ENCODE peak calls at places on chromosomes 13 and 19, in nine cellular contexts. G, K, D, E, T, Y, F, W and J are unnamed samples.

GRCh38 chr13:98581971-98582702 is 5.2 kb upstream of the STK24 start:
- ATAC-seq in G (no peak), K (peak), D (no peak), E (no peak), T (peak), Y (peak), F (no peak), W (peak), J (no peak)

GRCh38 chr19:48795855-48796142 is 15.0 kb downstream of the BCAT2 start:
- ATAC-seq in G (peak), K (no peak), D (peak), E (peak), T (no peak), Y (no peak), F (no peak), W (peak), J (no peak)

GRCh38 chr19:55638864-55639359 is 1.9 kb upstream of the ZNF580 start:
- ATAC-seq in G (no peak), K (no peak), D (no peak), E (no peak), T (no peak), Y (no peak), F (no peak), W (no peak), J (no peak)

GRCh38 chr13:40259899-40260298 is 406.5 kb downstream of the FOXO1 start:
- ATAC-seq in G (peak), K (no peak), D (no peak), E (peak), T (no peak), Y (no peak), F (no peak), W (no peak), J (no peak)

GRCh38 chr13:108283110-108283509 is 13.6 kb downstream of the TNFSF13B start:
- ATAC-seq in G (no peak), K (no peak), D (no peak), E (no peak), T (no peak), Y (no peak), F (no peak), W (no peak), J (no peak)

GRCh38 chr19:35937345-35938281 is 1.4 kb downstream of the LRFN3 start:
- ATAC-seq in G (peak), K (no peak), D (peak), E (no peak), T (no peak), Y (no peak), F (no peak), W (no peak), J (peak)

GRCh38 chr13:25973576-25973975 is 78.2 kb downstream of the SHISA2 start:
- ATAC-seq in G (no peak), K (no peak), D (no peak), E (no peak), T (peak), Y (peak), F (peak), W (no peak), J (no peak)

GRCh38 chr13:99856021-99856420 is 115.5 kb downstream of the ZIC5 start:
- ATAC-seq in G (no peak), K (no peak), D (no peak), E (no peak), T (no peak), Y (no peak), F (no peak), W (no peak), J (no peak)

GRCh38 chr13:66353664-66354063 is 876.5 kb downstream of the PCDH9 start:
- ATAC-seq in G (no peak), K (no peak), D (no peak), E (no peak), T (no peak), Y (no peak), F (no peak), W (peak), J (no peak)

GRCh38 chr19:12828494-12828893 is 5.9 kb downstream of the RTBDN start:
- ATAC-seq in G (no peak), K (peak), D (no peak), E (no peak), T (peak), Y (peak), F (no peak), W (no peak), J (peak)

GRCh38 chr19:13765395-13766094 is 1.2 kb downstream of the MRI1 start:
- ATAC-seq in G (no peak), K (peak), D (peak), E (no peak), T (no peak), Y (no peak), F (no peak), W (no peak), J (no peak)

GRCh38 chr13:40170982-40171381 is 495.5 kb downstream of the FOXO1 start:
- ATAC-seq in G (peak), K (peak), D (no peak), E (no peak), T (peak), Y (peak), F (no peak), W (no peak), J (peak)

GRCh38 chr19:17841371-17841809 is 6.4 kb downstream of the JAK3 start:
- ATAC-seq in G (peak), K (no peak), D (peak), E (peak), T (no peak), Y (no peak), F (no peak), W (peak), J (no peak)

GRCh38 chr19:4415352-4415751 is 12.9 kb downstream of the CHAF1A start:
- ATAC-seq in G (no peak), K (no peak), D (no peak), E (no peak), T (no peak), Y (no peak), F (no peak), W (peak), J (no peak)

GRCh38 chr13:53068841-53069520 is 40.4 kb downstream of the OLFM4 start:
- ATAC-seq in G (peak), K (no peak), D (no peak), E (no peak), T (no peak), Y (no peak), F (no peak), W (no peak), J (no peak)

GRCh38 chr19:1156305-1156801 is 17.7 kb downstream of the SBNO2 start:
- ATAC-seq in G (no peak), K (no peak), D (peak), E (no peak), T (no peak), Y (no peak), F (no peak), W (peak), J (no peak)

GRCh38 chr13:59439776-59440428 is 723.8 kb downstream of the DIAPH3 start:
- ATAC-seq in G (no peak), K (no peak), D (no peak), E (no peak), T (no peak), Y (no peak), F (no peak), W (no peak), J (no peak)

GRCh38 chr13:21053231-21053630 is 8.2 kb downstream of the LATS2 start:
- ATAC-seq in G (no peak), K (peak), D (no peak), E (no peak), T (no peak), Y (peak), F (peak), W (no peak), J (no peak)

GRCh38 chr19:15324791-15325519 is 7.4 kb downstream of the BRD4 start:
- ATAC-seq in G (peak), K (no peak), D (peak), E (no peak), T (peak), Y (peak), F (peak), W (peak), J (no peak)

GRCh38 chr13:109910131-109910530 is 123.7 kb upstream of the IRS2 start:
- ATAC-seq in G (no peak), K (no peak), D (no peak), E (no peak), T (no peak), Y (no peak), F (no peak), W (no peak), J (no peak)

GRCh38 chr19:35044317-35045117 is 3.0 kb downstream of the HPN start:
- ATAC-seq in G (no peak), K (peak), D (peak), E (no peak), T (no peak), Y (no peak), F (no peak), W (no peak), J (no peak)

GRCh38 chr13:40629678-40630384 is 36.6 kb downstream of the FOXO1 start:
- ATAC-seq in G (peak), K (no peak), D (no peak), E (peak), T (peak), Y (no peak), F (no peak), W (peak), J (peak)

GRCh38 chr19:45752639-45753038 is 16.4 kb downstream of the SIX5 start:
- ATAC-seq in G (no peak), K (peak), D (no peak), E (no peak), T (no peak), Y (no peak), F (no peak), W (no peak), J (no peak)

GRCh38 chr13:41652735-41653361 is 195.5 kb downstream of the RGCC start:
- ATAC-seq in G (no peak), K (no peak), D (no peak), E (peak), T (no peak), Y (no peak), F (no peak), W (peak), J (no peak)

GRCh38 chr13:74080762-74081161 is 53.4 kb downstream of the KLF12 start:
- ATAC-seq in G (no peak), K (no peak), D (no peak), E (no peak), T (no peak), Y (peak), F (peak), W (no peak), J (no peak)